ENCODE peak calls at places on chromosomes 1 and 21, in four cellular contexts. S is HEK293T; G is HTR-8/SVneo; P is activated CD4-positive, CD25-positive, alpha-beta regulatory T cell. W is an unnamed sample.

GRCh38 chr1:113981962-113982931 is 3.0 kb downstream of the OLFML3 start:
- DNase-seq in S (peak), G (no peak), P (no peak), W (no peak)

GRCh38 chr1:38500352-38500751 is 359.2 kb downstream of the RRAGC start:
- DNase-seq in S (peak), G (no peak), P (no peak), W (peak)

GRCh38 chr1:230869499-230869898 is 1.2 kb upstream of the C1orf198 start:
- DNase-seq in S (no peak), G (peak), P (no peak), W (no peak)

GRCh38 chr1:219066631-219067349 is 106.9 kb upstream of the LYPLAL1 start:
- DNase-seq in S (no peak), G (peak), P (no peak), W (no peak)

GRCh38 chr1:82944192-82944591 is 1054.7 kb downstream of the TTLL7 start:
- DNase-seq in S (no peak), G (no peak), P (no peak), W (no peak)

GRCh38 chr1:162094271-162094670 is 24.8 kb downstream of the NOS1AP start:
- DNase-seq in S (peak), G (no peak), P (no peak), W (peak)

GRCh38 chr21:32143222-32143939 is 135.5 kb downstream of the MIS18A start:
- DNase-seq in S (no peak), G (no peak), P (no peak), W (no peak)

GRCh38 chr1:169312084-169312954 is 55.3 kb downstream of the NME7 start:
- DNase-seq in S (peak), G (peak), P (no peak), W (no peak)

W was measured in WERI-Rb-1.